ENCODE peak calls at places on chromosomes 7 and 10, in four cellular contexts. X is Right ventricle myocardium superior, E is posterior cingulate gyrus, U is aorta. J is an unnamed sample.

GRCh38 chr7:101362334-101363195 is at the start of gene COL26A1:
- DNase-seq in X (peak), E (peak), U (peak), J (peak)

GRCh38 chr7:150553163-150553562 is 14.0 kb upstream of the GIMAP4 start:
- DNase-seq in U (no peak), X (no peak), E (no peak), J (no peak)

GRCh38 chr10:112278871-112279270 is 4.3 kb upstream of the TECTB start:
- DNase-seq in U (no peak), X (no peak), E (no peak), J (no peak)

GRCh38 chr10:48306870-48307531 is 524 bp downstream of the MAPK8 start:
- DNase-seq in E (peak), X (peak), U (peak), J (no peak)

GRCh38 chr10:132829403-132829802 is 43.5 kb upstream of the NKX6-2 start:
- DNase-seq in X (no peak), U (no peak), E (no peak), J (no peak)

GRCh38 chr7:141072548-141073172 is 1.2 kb upstream of the TMEM178B start:
- DNase-seq in E (peak), X (peak), U (peak), J (peak)

GRCh38 chr10:55169509-55169908 is 368.5 kb upstream of the PCDH15 start:
- DNase-seq in X (no peak), U (no peak), E (no peak), J (no peak)

GRCh38 chr7:98423043-98423442 is 22.2 kb upstream of the BAIAP2L1 start:
- DNase-seq in X (no peak), U (no peak), E (no peak), J (no peak)

GRCh38 chr10:11218395-11218794 is 200.7 kb downstream of the CELF2 start:
- DNase-seq in E (no peak), X (no peak), U (no peak), J (no peak)

GRCh38 chr7:24899905-24900304 is 80.1 kb downstream of the OSBPL3 start:
- DNase-seq in X (no peak), U (no peak), E (no peak), J (no peak)

GRCh38 chr10:15684768-15685167 is 35.0 kb downstream of the ITGA8 start:
- DNase-seq in X (no peak), U (no peak), E (no peak), J (no peak)

GRCh38 chr7:130922206-130923112 is 188.5 kb upstream of the KLF14 start:
- DNase-seq in E (no peak), X (no peak), U (no peak), J (no peak)